ENCODE peak calls at places on chromosomes 6 and 20, in ten cellular contexts. D, Q, R, E, S, G, W, T, N and K are unnamed samples.
A peak's percentile ranks its signal among the peaks of the same experiment; 100 is the strongest.

GRCh38 chr6:137910843-137911456 is 43.9 kb downstream of the TNFAIP3 start:
- DNase-seq in G (no peak), R (no peak), S (no peak), N (no peak), D (no peak), W (no peak), Q (no peak), T (no peak), E (no peak), K (no peak)

GRCh38 chr6:80520195-80520594 is 413.7 kb downstream of the BCKDHB start:
- DNase-seq in R (no peak), N (peak; percentile 66), S (no peak), Q (no peak), W (peak; percentile 48), D (no peak), T (no peak), E (no peak), G (no peak), K (no peak)

GRCh38 chr20:10523438-10523837 is 88.3 kb downstream of the SLX4IP start:
- DNase-seq in G (no peak), T (no peak), S (no peak), D (peak; percentile 30), N (no peak), E (no peak), W (no peak), Q (no peak), R (peak; percentile 66), K (no peak)

GRCh38 chr20:14775778-14776177 is 438.4 kb upstream of the FLRT3 start:
- DNase-seq in T (no peak), W (peak; percentile 19), D (no peak), S (peak; percentile 7), N (peak; percentile 93), G (no peak), E (no peak), R (no peak), Q (peak; percentile 4), K (no peak)

GRCh38 chr6:149246691-149247384 is 70.7 kb upstream of the TAB2 start:
- DNase-seq in D (no peak), E (no peak), R (no peak), N (no peak), W (no peak), S (no peak), G (no peak), T (no peak), Q (no peak), K (no peak)

GRCh38 chr20:50996901-50997830 is 25.7 kb downstream of the KCNG1 start:
- DNase-seq in E (no peak), N (peak; percentile 48), D (no peak), R (no peak), T (no peak), G (no peak), W (no peak), Q (no peak), S (peak; percentile 41), K (no peak)

GRCh38 chr6:38997128-38997761 is 51.3 kb upstream of the GLP1R start:
- DNase-seq in W (no peak), D (peak; percentile 14), G (peak; percentile 68), N (peak; percentile 2), T (peak; percentile 26), R (peak; percentile 3), E (peak; percentile 79), Q (no peak), S (no peak), K (peak; percentile 51)

GRCh38 chr6:30171677-30172471 is 8.5 kb downstream of the TRIM15 start:
- DNase-seq in D (peak; percentile 25), G (no peak), W (no peak), Q (no peak), N (peak; percentile 55), T (no peak), S (no peak), R (peak; percentile 16), E (peak; percentile 41), K (no peak)

GRCh38 chr20:52432740-52433139 is 241.2 kb upstream of the ZFP64 start:
- DNase-seq in G (no peak), Q (no peak), D (no peak), S (no peak), N (no peak), E (no peak), W (no peak), R (no peak), T (no peak), K (no peak)

GRCh38 chr6:135692426-135692825 is 159.1 kb upstream of the PDE7B start:
- DNase-seq in S (no peak), N (no peak), W (no peak), D (no peak), Q (no peak), R (no peak), E (no peak), T (no peak), G (no peak), K (no peak)

GRCh38 chr6:39171489-39172376 is 56.7 kb upstream of the SAYSD1 start:
- DNase-seq in W (no peak), Q (no peak), T (no peak), S (no peak), G (no peak), N (no peak), D (no peak), E (no peak), R (no peak), K (no peak)

GRCh38 chr20:43220612-43221011 is 30.9 kb upstream of the PTPRT start:
- DNase-seq in G (no peak), W (peak; percentile 29), T (no peak), S (no peak), E (no peak), N (no peak), Q (no peak), R (no peak), D (no peak), K (no peak)

GRCh38 chr20:5772704-5773103 is 22.5 kb downstream of the SHLD1 start:
- DNase-seq in S (no peak), D (no peak), G (no peak), T (no peak), E (no peak), N (no peak), R (no peak), Q (no peak), W (no peak), K (no peak)

GRCh38 chr20:8346898-8347297 is 214.8 kb downstream of the PLCB1 start:
- DNase-seq in E (no peak), N (no peak), G (no peak), S (no peak), Q (no peak), T (no peak), R (no peak), W (no peak), D (no peak), K (no peak)

GRCh38 chr6:164104432-164104831 is 689.9 kb downstream of the QKI start:
- DNase-seq in W (no peak), E (no peak), R (no peak), T (no peak), G (no peak), D (no peak), S (no peak), N (no peak), Q (no peak), K (no peak)

GRCh38 chr6:48472121-48472520 is 361.1 kb upstream of the PTCHD4 start:
- DNase-seq in E (no peak), Q (no peak), D (no peak), G (no peak), W (no peak), N (no peak), S (peak; percentile 27), T (no peak), R (no peak), K (no peak)

GRCh38 chr20:56411759-56412472 is at the start of gene CASS4:
- DNase-seq in D (no peak), G (no peak), T (no peak), R (no peak), Q (no peak), E (no peak), S (no peak), W (peak; percentile 59), N (peak; percentile 88), K (no peak)

GRCh38 chr6:13396241-13396792 is 68.0 kb upstream of the TBC1D7 start:
- DNase-seq in W (no peak), T (no peak), E (no peak), S (no peak), R (no peak), N (no peak), D (no peak), G (no peak), Q (no peak), K (no peak)

GRCh38 chr20:36585410-36586125 is 12.2 kb downstream of the TGIF2 start:
- DNase-seq in R (no peak), G (no peak), E (no peak), D (no peak), Q (no peak), W (no peak), T (no peak), N (peak; percentile 83), S (peak; percentile 82), K (no peak)

GRCh38 chr6:17740559-17741220 is 34.0 kb upstream of the NUP153 start:
- DNase-seq in W (no peak), T (no peak), D (no peak), Q (no peak), R (no peak), E (no peak), G (no peak), N (peak; percentile 26), S (no peak), K (peak; percentile 19)

GRCh38 chr20:9485614-9486325 is 28.6 kb upstream of the LAMP5 start:
- DNase-seq in T (no peak), E (no peak), W (no peak), R (no peak), S (no peak), Q (no peak), D (no peak), G (no peak), N (no peak), K (no peak)

GRCh38 chr20:2829376-2829775 is 11.1 kb downstream of the PCED1A start:
- DNase-seq in E (no peak), N (no peak), W (no peak), Q (no peak), R (no peak), D (no peak), S (no peak), G (no peak), T (no peak), K (no peak)

GRCh38 chr20:54431545-54431944 is 43.8 kb upstream of the DOK5 start:
- DNase-seq in R (peak; percentile 6), T (no peak), N (peak; percentile 9), D (no peak), Q (no peak), S (no peak), W (peak; percentile 12), E (no peak), G (no peak), K (no peak)

GRCh38 chr20:1507276-1507675 is 16.1 kb upstream of the SIRPB2 start:
- DNase-seq in S (no peak), R (no peak), N (no peak), W (no peak), G (no peak), E (no peak), Q (no peak), D (no peak), T (no peak), K (no peak)

GRCh38 chr20:59646487-59646886 is 42.1 kb downstream of the PHACTR3 start:
- DNase-seq in R (no peak), Q (no peak), S (no peak), N (no peak), T (no peak), E (no peak), W (no peak), D (no peak), G (no peak), K (no peak)

GRCh38 chr6:113363866-113364265 is 493.3 kb upstream of the MARCKS start:
- DNase-seq in T (no peak), S (no peak), N (peak; percentile 64), E (no peak), R (no peak), G (no peak), D (no peak), W (no peak), Q (no peak), K (no peak)

GRCh38 chr6:133854167-133854632 is 34.7 kb upstream of the TCF21 start:
- DNase-seq in Q (no peak), W (no peak), S (no peak), R (no peak), T (no peak), D (no peak), N (peak; percentile 12), G (no peak), E (no peak), K (no peak)

GRCh38 chr20:18390201-18390600 is 76.6 kb downstream of the DZANK1 start:
- DNase-seq in W (no peak), S (no peak), N (peak; percentile 31), Q (no peak), R (no peak), T (no peak), D (no peak), G (no peak), E (no peak), K (no peak)